ENCODE peak calls at places on chromosomes 1 and 21, in nine cellular contexts. C, J, E, D, U, P, I, F and R are unnamed samples.

GRCh38 chr1:85116856-85117255 is 68.6 kb upstream of the MCOLN3 start:
- DNase-seq in C (peak; percentile 6), I (no peak), U (no peak), P (no peak), F (no peak), D (no peak), E (no peak), J (no peak), R (no peak)

GRCh38 chr1:11654571-11655262 is at the start of gene FBXO44:
- DNase-seq in F (peak; percentile 85), J (peak; percentile 44), C (no peak), E (peak; percentile 52), I (peak; percentile 39), D (peak; percentile 47), U (no peak), P (no peak), R (peak; percentile 47)

GRCh38 chr1:207004931-207005830 is 27.4 kb downstream of the C1orf116 start:
- DNase-seq in C (peak; percentile 95), P (no peak), U (peak; percentile 78), I (peak; percentile 67), J (peak; percentile 82), F (peak; percentile 58), E (no peak), D (no peak), R (no peak)

GRCh38 chr21:14591882-14592281 is 45.8 kb upstream of the SAMSN1 start:
- DNase-seq in P (no peak), J (no peak), I (no peak), C (no peak), F (no peak), D (no peak), U (peak; percentile 5), E (no peak), R (no peak)

GRCh38 chr1:115184951-115185331 is 95.6 kb upstream of the TSPAN2 start:
- DNase-seq in U (peak; percentile 82), D (no peak), E (no peak), F (peak; percentile 53), I (no peak), P (no peak), C (no peak), J (no peak), R (no peak)

GRCh38 chr1:8747879-8748825 is 69.3 kb downstream of the RERE start:
- DNase-seq in P (no peak), J (no peak), F (no peak), E (no peak), D (no peak), I (no peak), C (no peak), U (no peak), R (no peak)

GRCh38 chr21:36615274-36615964 is 83.5 kb upstream of the SIM2 start:
- DNase-seq in C (peak; percentile 2), D (no peak), F (no peak), I (no peak), E (no peak), P (no peak), J (peak; percentile 42), U (no peak), R (no peak)

GRCh38 chr1:240190881-240191385 is 99.2 kb downstream of the FMN2 start:
- DNase-seq in P (no peak), J (no peak), I (no peak), D (no peak), F (peak; percentile 80), E (no peak), U (peak; percentile 98), C (peak; percentile 44), R (no peak)

GRCh38 chr1:203557958-203558760 is 64.2 kb downstream of the OPTC start:
- DNase-seq in J (no peak), P (no peak), U (peak; percentile 99), D (no peak), E (no peak), I (no peak), F (peak; percentile 78), C (no peak), R (no peak)

GRCh38 chr1:246063013-246063616 is 444.0 kb downstream of the SMYD3 start:
- DNase-seq in P (no peak), F (no peak), D (no peak), U (no peak), E (no peak), I (no peak), J (no peak), C (no peak), R (no peak)

GRCh38 chr1:179183857-179184256 is 45.6 kb downstream of the ABL2 start:
- DNase-seq in U (no peak), F (no peak), J (no peak), I (no peak), P (no peak), E (no peak), C (no peak), D (no peak), R (no peak)

GRCh38 chr1:225866061-225866844 is 15.9 kb downstream of the TMEM63A start:
- DNase-seq in U (peak; percentile 35), E (peak; percentile 21), J (no peak), D (peak; percentile 69), C (no peak), I (no peak), F (no peak), P (no peak), R (peak; percentile 52)

GRCh38 chr1:194684636-194685035 is 1498.2 kb upstream of the B3GALT2 start:
- DNase-seq in E (no peak), F (no peak), U (no peak), J (no peak), C (no peak), P (no peak), I (no peak), D (no peak), R (no peak)

GRCh38 chr1:147676306-147677085 is 6.2 kb upstream of the ACP6 start:
- DNase-seq in P (no peak), E (no peak), D (no peak), I (no peak), U (peak; percentile 53), F (peak; percentile 76), C (peak; percentile 86), J (no peak), R (no peak)

GRCh38 chr1:58249729-58250586 is 296.6 kb downstream of the OMA1 start:
- DNase-seq in D (no peak), I (peak; percentile 47), E (no peak), P (no peak), F (peak; percentile 35), U (peak; percentile 40), C (no peak), J (peak; percentile 80), R (no peak)

GRCh38 chr1:93732514-93732913 is 50.9 kb upstream of the BCAR3 start:
- DNase-seq in E (no peak), P (no peak), D (no peak), I (no peak), U (no peak), F (no peak), J (no peak), C (no peak), R (no peak)

GRCh38 chr1:64654519-64655341 is 90.1 kb upstream of the RAVER2 start:
- DNase-seq in I (no peak), C (no peak), P (no peak), U (peak; percentile 50), F (peak; percentile 22), E (no peak), D (no peak), J (no peak), R (no peak)

GRCh38 chr1:27504588-27505419 is 14.8 kb upstream of the WASF2 start:
- DNase-seq in C (no peak), D (no peak), J (peak; percentile 40), P (no peak), F (peak; percentile 72), E (no peak), U (peak; percentile 77), I (peak; percentile 29), R (no peak)

GRCh38 chr1:155052412-155053400 is 1.6 kb downstream of the ADAM15 start:
- DNase-seq in E (no peak), C (peak; percentile 72), P (no peak), U (no peak), D (no peak), J (peak; percentile 67), F (no peak), I (no peak), R (peak; percentile 39)

GRCh38 chr1:8166436-8166835 is 140.3 kb upstream of the ERRFI1 start:
- DNase-seq in P (no peak), F (no peak), C (no peak), I (no peak), E (no peak), D (no peak), U (no peak), J (no peak), R (no peak)

GRCh38 chr1:155527672-155528071 is 34.9 kb downstream of the ASH1L start:
- DNase-seq in J (no peak), E (no peak), D (no peak), I (no peak), C (no peak), F (no peak), P (no peak), U (no peak), R (no peak)

GRCh38 chr21:38760017-38760761 is 45.5 kb upstream of the ETS2 start:
- DNase-seq in I (no peak), J (peak; percentile 93), P (no peak), D (no peak), E (no peak), F (no peak), C (no peak), U (no peak), R (no peak)

GRCh38 chr1:88061830-88062177 is 622.3 kb upstream of the PKN2 start:
- DNase-seq in E (no peak), C (no peak), I (no peak), D (no peak), P (no peak), U (peak; percentile 3), F (no peak), J (no peak), R (no peak)

GRCh38 chr1:101846820-101847219 is 149.9 kb downstream of the OLFM3 start:
- DNase-seq in U (no peak), D (no peak), J (peak; percentile 9), I (peak; percentile 5), C (no peak), E (no peak), P (no peak), F (no peak), R (no peak)

GRCh38 chr1:209455133-209455532 is 128.4 kb upstream of the CAMK1G start:
- DNase-seq in P (no peak), I (no peak), F (no peak), E (no peak), C (no peak), U (peak; percentile 35), D (no peak), J (no peak), R (no peak)

GRCh38 chr1:93629101-93630059 is 52.3 kb downstream of the BCAR3 start:
- DNase-seq in J (peak; percentile 28), F (peak; percentile 46), P (no peak), C (peak; percentile 89), U (peak; percentile 78), D (no peak), I (peak; percentile 42), E (peak; percentile 23), R (peak; percentile 20)

GRCh38 chr1:215111916-215112315 is 29.4 kb downstream of the KCNK2 start:
- DNase-seq in P (no peak), I (no peak), U (no peak), D (no peak), J (no peak), E (no peak), C (no peak), F (no peak), R (no peak)

GRCh38 chr1:29647581-29647980 is 411.3 kb downstream of the PTPRU start:
- DNase-seq in F (no peak), C (no peak), J (no peak), P (no peak), D (no peak), E (no peak), U (peak; percentile 30), I (no peak), R (no peak)

GRCh38 chr1:246801241-246802020 is 77.2 kb downstream of the SCCPDH start:
- DNase-seq in J (no peak), C (no peak), P (no peak), I (no peak), E (no peak), U (no peak), D (no peak), F (no peak), R (no peak)

GRCh38 chr1:208775841-208776240 is 531.7 kb upstream of the PLXNA2 start:
- DNase-seq in J (no peak), D (no peak), I (no peak), U (no peak), F (no peak), E (no peak), P (no peak), C (no peak), R (no peak)

GRCh38 chr1:176102700-176103244 is 104.3 kb downstream of the COP1 start:
- DNase-seq in P (no peak), I (no peak), D (no peak), J (no peak), F (no peak), E (no peak), U (peak; percentile 1), C (no peak), R (no peak)